ENCODE peak calls at places on chromosomes 3 and 15, in ten cellular contexts. D, V, X, G, A, F, L, Y, W and Z are unnamed samples.

GRCh38 chr3:43581343-43581742 is 40.5 kb downstream of the ANO10 start:
- DNase-seq in D (no peak), V (no peak), X (peak), G (no peak), A (no peak), F (no peak), L (no peak), Y (no peak), W (no peak), Z (no peak)

GRCh38 chr15:47820780-47821319 is 103.5 kb downstream of the SEMA6D start:
- DNase-seq in D (no peak), V (peak), X (peak), G (no peak), A (no peak), F (no peak), L (no peak), Y (no peak), W (no peak), Z (no peak)

GRCh38 chr15:40995656-40996055 is 42.4 kb downstream of the CHAC1 start:
- DNase-seq in D (no peak), V (no peak), X (no peak), G (no peak), A (no peak), F (no peak), L (no peak), Y (no peak), W (no peak), Z (no peak)

GRCh38 chr3:183357564-183358079 is 70.8 kb downstream of the MCF2L2 start:
- DNase-seq in D (no peak), V (no peak), X (no peak), G (no peak), A (no peak), F (no peak), L (no peak), Y (no peak), W (no peak), Z (no peak)

GRCh38 chr15:39419651-39420050 is 161.2 kb upstream of the THBS1 start:
- DNase-seq in D (no peak), V (no peak), X (peak), G (no peak), A (no peak), F (no peak), L (no peak), Y (no peak), W (peak), Z (no peak)

GRCh38 chr15:39944711-39945110 is 10.8 kb downstream of the EIF2AK4 start:
- DNase-seq in D (no peak), V (peak), X (no peak), G (no peak), A (no peak), F (no peak), L (no peak), Y (no peak), W (no peak), Z (no peak)

GRCh38 chr3:108818404-108818803 is 4.2 kb upstream of the TRAT1 start:
- DNase-seq in D (peak), V (no peak), X (peak), G (no peak), A (no peak), F (peak), L (peak), Y (no peak), W (peak), Z (peak)

GRCh38 chr3:39801216-39801615 is 8.2 kb upstream of the MYRIP start:
- DNase-seq in D (no peak), V (no peak), X (no peak), G (no peak), A (no peak), F (no peak), L (no peak), Y (no peak), W (no peak), Z (no peak)

DNA sequence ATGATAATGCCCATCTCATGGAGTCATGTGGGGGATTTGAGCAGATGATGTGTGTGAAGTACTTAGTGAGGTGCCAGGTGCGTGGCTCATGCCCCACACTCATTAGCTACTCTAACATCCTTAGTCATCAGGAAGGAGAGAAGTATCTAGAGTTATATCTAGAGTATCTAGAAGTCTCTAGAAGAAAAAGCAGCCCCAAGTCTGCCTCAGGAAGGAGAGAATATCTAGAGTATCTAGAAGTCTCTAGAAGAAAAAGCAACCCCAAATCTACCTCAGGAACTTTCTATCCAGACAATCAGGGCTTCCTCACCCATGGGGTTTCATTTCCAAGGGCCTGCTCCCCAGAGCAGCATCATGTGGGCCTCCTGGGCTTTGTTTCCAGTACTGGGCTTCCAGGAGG is 24.7 kb upstream of the DOCK3 start:
- DNase-seq in D (no peak), V (no peak), X (no peak), G (no peak), A (no peak), F (no peak), L (no peak), Y (no peak), W (no peak), Z (no peak)
- H3K27ac ChIP-seq in D (no peak), V (no peak), X (no peak), G (no peak), A (no peak), F (no peak), L (no peak), Y (no peak), W (peak), Z (no peak)

DNA sequence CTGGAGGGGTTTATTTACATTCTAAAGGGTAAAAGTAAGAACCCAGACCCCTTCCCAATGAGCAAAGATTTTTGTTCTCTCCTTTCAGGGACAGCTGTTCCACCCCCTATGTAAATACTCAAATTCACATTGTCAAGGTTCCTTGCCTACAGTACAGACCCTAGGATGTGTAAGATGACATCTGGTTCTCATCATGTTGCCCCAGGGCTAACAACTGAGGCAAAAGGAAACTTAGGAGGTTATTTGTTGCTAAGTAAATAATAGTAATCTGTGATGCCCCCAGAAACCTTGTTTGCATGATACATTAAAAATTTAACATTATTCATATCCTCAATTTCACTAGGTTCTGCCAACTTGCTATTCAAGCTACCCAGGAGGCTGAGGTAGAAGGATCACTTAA is 135.0 kb upstream of the CCNL1 start:
- DNase-seq in D (no peak), V (no peak), X (no peak), G (no peak), A (no peak), F (no peak), L (no peak), Y (no peak), W (no peak), Z (no peak)
- H3K27ac ChIP-seq in D (no peak), V (peak), X (no peak), G (no peak), A (no peak), F (no peak), L (no peak), Y (no peak), W (no peak), Z (no peak)

GRCh38 chr3:148971819-148972218 is 19.5 kb upstream of the GYG1 start:
- DNase-seq in D (no peak), V (peak), X (no peak), G (no peak), A (no peak), F (no peak), L (no peak), Y (peak), W (no peak), Z (no peak)

GRCh38 chr3:148970311-148970710 is 21.0 kb upstream of the GYG1 start:
- DNase-seq in D (no peak), V (no peak), X (no peak), G (no peak), A (no peak), F (no peak), L (no peak), Y (no peak), W (no peak), Z (no peak)

GRCh38 chr3:148974726-148975125 is 16.6 kb upstream of the GYG1 start:
- DNase-seq in D (no peak), V (no peak), X (no peak), G (no peak), A (no peak), F (peak), L (no peak), Y (no peak), W (no peak), Z (no peak)

GRCh38 chr3:148975696-148976095 is 15.6 kb upstream of the GYG1 start:
- DNase-seq in D (no peak), V (no peak), X (no peak), G (no peak), A (no peak), F (no peak), L (no peak), Y (no peak), W (no peak), Z (no peak)

GRCh38 chr3:148975277-148975676 is 16.1 kb upstream of the GYG1 start:
- DNase-seq in D (no peak), V (no peak), X (no peak), G (peak), A (no peak), F (no peak), L (no peak), Y (peak), W (no peak), Z (no peak)
- H3K27ac ChIP-seq in D (no peak), V (no peak), X (no peak), G (peak), A (no peak), F (no peak), L (no peak), Y (no peak), W (no peak), Z (no peak)

GRCh38 chr15:75027551-75027950 is 4.2 kb downstream of the PPCDC start:
- DNase-seq in D (no peak), V (no peak), X (no peak), G (no peak), A (no peak), F (no peak), L (no peak), Y (no peak), W (no peak), Z (no peak)

GRCh38 chr15:75030424-75030823 is 7.0 kb downstream of the PPCDC start:
- DNase-seq in D (no peak), V (no peak), X (no peak), G (no peak), A (no peak), F (no peak), L (no peak), Y (no peak), W (no peak), Z (no peak)

GRCh38 chr15:75029378-75030022 is 6.1 kb downstream of the PPCDC start:
- DNase-seq in D (peak), V (peak), X (peak), G (peak), A (no peak), F (peak), L (peak), Y (peak), W (peak), Z (peak)

GRCh38 chr15:75030023-75030413 is 6.6 kb downstream of the PPCDC start:
- DNase-seq in D (no peak), V (no peak), X (peak), G (no peak), A (no peak), F (no peak), L (no peak), Y (peak), W (no peak), Z (no peak)

DNA sequence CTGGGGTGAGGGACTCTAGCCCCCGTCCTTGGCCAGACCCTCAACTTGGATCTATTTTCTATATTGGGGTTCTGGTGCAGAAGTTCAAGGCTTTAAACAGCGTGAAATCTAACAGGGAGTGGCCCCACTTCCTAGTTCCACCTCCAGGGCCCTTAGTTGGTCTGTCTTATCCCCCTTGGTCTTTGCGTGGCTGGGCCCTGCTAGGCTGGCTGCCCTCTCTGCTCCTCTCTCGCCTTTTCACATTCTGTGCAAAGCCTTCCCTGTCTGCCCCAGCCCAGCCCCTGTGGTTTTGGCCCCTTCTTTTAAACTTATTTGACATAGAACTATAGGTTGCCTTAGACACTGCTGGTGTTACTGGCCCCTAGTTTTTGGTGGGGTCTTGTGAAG is 5.6 kb downstream of the PPCDC start:
- DNase-seq in D (no peak), V (no peak), X (no peak), G (no peak), A (no peak), F (no peak), L (no peak), Y (no peak), W (no peak), Z (no peak)
- H3K27ac ChIP-seq in D (no peak), V (peak), X (no peak), G (peak), A (peak), F (no peak), L (no peak), Y (peak), W (no peak), Z (no peak)